ENCODE peak calls at places on chromosomes 16 and 17, in nine cellular contexts. M is kidney tubule cell; E is HFFc6; V is NAMALWA; Y is left ventricle myocardium superior; S is cardiac muscle cell; I is heart left ventricle; U is stimulated activated CD8-positive, alpha-beta memory T cell treated with anti-CD3 and anti-CD28 coated beads, Interleukin-2, amount 100 ng/mL, for 48 hours; J is H54. X is an unnamed sample.

GRCh38 chr17:49832840-49833599 is 14.8 kb downstream of the TAC4 start:
- DNase-seq in M (no peak), S (peak; percentile 25), Y (no peak), U (no peak), E (no peak), I (no peak), J (no peak), V (no peak), X (peak; percentile 96)

GRCh38 chr16:74637742-74638453 is 28.8 kb downstream of the RFWD3 start:
- DNase-seq in I (no peak), J (no peak), E (no peak), V (no peak), S (no peak), Y (no peak), U (no peak), M (no peak), X (no peak)

GRCh38 chr17:42098747-42099399 is 600 bp upstream of the ZNF385C start:
- DNase-seq in U (no peak), S (no peak), E (no peak), M (no peak), Y (no peak), V (no peak), J (no peak), I (no peak), X (no peak)

GRCh38 chr16:74297296-74297665 is 667 bp downstream of the PSMD7 start:
- DNase-seq in S (peak; percentile 20), Y (no peak), E (no peak), U (peak; percentile 10), I (peak; percentile 32), J (no peak), V (peak; percentile 77), M (peak; percentile 7), X (peak; percentile 18)

GRCh38 chr17:61808442-61808841 is 54.9 kb downstream of the BRIP1 start:
- DNase-seq in V (no peak), S (no peak), J (no peak), Y (no peak), M (no peak), I (no peak), E (no peak), U (no peak), X (no peak)

GRCh38 chr17:8151641-8152111 is 528 bp downstream of the PER1 start:
- DNase-seq in Y (peak; percentile 97), J (no peak), U (no peak), S (peak; percentile 88), I (peak; percentile 97), V (peak; percentile 55), M (peak; percentile 59), E (peak; percentile 63), X (peak; percentile 62)

GRCh38 chr16:73202176-73202729 is 154.3 kb upstream of the ZFHX3 start:
- DNase-seq in V (no peak), U (no peak), J (no peak), E (peak; percentile 94), I (peak; percentile 32), Y (no peak), S (peak; percentile 92), M (peak; percentile 45), X (no peak)

GRCh38 chr17:73387746-73388577 is 76.2 kb upstream of the CDC42EP4 start:
- DNase-seq in I (peak; percentile 24), J (no peak), S (no peak), Y (peak; percentile 16), M (no peak), V (no peak), U (no peak), E (no peak), X (no peak)

GRCh38 chr17:30808785-30809286 is 15.7 kb downstream of the CRLF3 start:
- DNase-seq in M (no peak), J (no peak), I (no peak), V (peak; percentile 96), E (no peak), S (no peak), Y (no peak), U (no peak), X (peak; percentile 93)

GRCh38 chr17:40310882-40311391 is 2.0 kb downstream of the RARA start:
- DNase-seq in E (no peak), S (no peak), V (no peak), Y (peak; percentile 79), U (no peak), I (peak; percentile 77), J (no peak), M (peak; percentile 39), X (no peak)

GRCh38 chr16:83586036-83586810 is 221.6 kb upstream of the HSBP1 start:
- DNase-seq in S (no peak), Y (no peak), J (no peak), E (no peak), U (no peak), V (no peak), I (no peak), M (no peak), X (no peak)

GRCh38 chr17:69525920-69526841 is 111.7 kb downstream of the MAP2K6 start:
- DNase-seq in U (no peak), J (no peak), S (peak; percentile 79), I (peak; percentile 29), V (peak; percentile 69), M (peak; percentile 71), Y (no peak), E (peak; percentile 56), X (peak; percentile 72)

GRCh38 chr16:24991349-24991748 is 23.8 kb downstream of the ARHGAP17 start:
- DNase-seq in S (no peak), Y (no peak), M (no peak), I (no peak), J (no peak), E (no peak), U (no peak), V (no peak), X (no peak)

GRCh38 chr17:79732804-79733691 is 2.3 kb downstream of the ENPP7 start:
- DNase-seq in U (no peak), I (no peak), Y (no peak), S (no peak), V (peak; percentile 81), M (peak; percentile 21), J (no peak), E (no peak), X (no peak)

GRCh38 chr17:1865252-1866037 is 35.6 kb downstream of the RPA1 start:
- DNase-seq in E (peak; percentile 19), S (peak; percentile 49), I (no peak), M (peak; percentile 45), V (peak; percentile 57), Y (no peak), U (peak; percentile 18), J (peak; percentile 40), X (peak; percentile 68)

GRCh38 chr17:77696151-77696719 is 262.3 kb upstream of the TNRC6C start:
- DNase-seq in S (no peak), J (no peak), V (no peak), M (no peak), E (no peak), Y (no peak), U (no peak), I (no peak), X (no peak)

GRCh38 chr17:44749076-44750020 is 9.4 kb upstream of the ADAM11 start:
- DNase-seq in S (no peak), V (no peak), Y (peak; percentile 49), M (no peak), E (no peak), I (peak; percentile 35), J (no peak), U (no peak), X (no peak)

GRCh38 chr17:1764274-1764673 is 2.4 kb downstream of the SERPINF1 start:
- DNase-seq in M (no peak), U (peak; percentile 18), V (peak; percentile 77), E (peak; percentile 68), S (peak; percentile 97), J (no peak), I (peak; percentile 88), Y (peak; percentile 82), X (peak; percentile 82)

GRCh38 chr16:90077757-90078593 is 844 bp upstream of the PRDM7 start:
- DNase-seq in I (no peak), M (peak; percentile 62), Y (no peak), V (peak; percentile 83), E (no peak), U (no peak), J (no peak), S (peak; percentile 43), X (no peak)

GRCh38 chr16:69435977-69436729 is 11.7 kb downstream of the CYB5B start:
- DNase-seq in M (no peak), I (no peak), E (no peak), Y (no peak), U (no peak), V (no peak), S (no peak), J (no peak), X (peak; percentile 61)